ENCODE peak calls at places on chromosomes 4 and X, in nine cellular contexts. One of them, this sample, is unnamed.

GRCh38 chrX:48071064-48071985 is at the start of gene ZNF630:
- DNase-seq in hepatocyte: peak
- DNase-seq in fibroblast of lung: peak
- DNase-seq in omental fat pad: no peak
- DNase-seq in HL-60: no peak
- DNase-seq in H9: peak
- DNase-seq in GM20000: peak
- DNase-seq in H1: peak
- DNase-seq in astrocyte: peak
- DNase-seq in this sample: peak

GRCh38 chr4:54941994-54942552 is 183.3 kb downstream of the KDR start:
- DNase-seq in hepatocyte: no peak
- DNase-seq in fibroblast of lung: no peak
- DNase-seq in omental fat pad: no peak
- DNase-seq in HL-60: no peak
- DNase-seq in H9: no peak
- DNase-seq in GM20000: peak
- DNase-seq in H1: no peak
- DNase-seq in astrocyte: no peak
- DNase-seq in this sample: peak

GRCh38 chr4:7539186-7539585 is 104.5 kb upstream of the PSAPL1 start:
- DNase-seq in hepatocyte: no peak
- DNase-seq in fibroblast of lung: no peak
- DNase-seq in omental fat pad: no peak
- DNase-seq in HL-60: no peak
- DNase-seq in H9: no peak
- DNase-seq in GM20000: no peak
- DNase-seq in H1: no peak
- DNase-seq in astrocyte: no peak
- DNase-seq in this sample: no peak

GRCh38 chrX:46979340-46979739 is 67.1 kb downstream of the JADE3 start:
- DNase-seq in hepatocyte: no peak
- DNase-seq in fibroblast of lung: peak
- DNase-seq in omental fat pad: no peak
- DNase-seq in HL-60: no peak
- DNase-seq in H9: no peak
- DNase-seq in GM20000: no peak
- DNase-seq in H1: no peak
- DNase-seq in astrocyte: peak
- DNase-seq in this sample: no peak

GRCh38 chr4:125750827-125751466 is 436.2 kb downstream of the FAT4 start:
- DNase-seq in hepatocyte: peak
- DNase-seq in fibroblast of lung: peak
- DNase-seq in omental fat pad: no peak
- DNase-seq in HL-60: no peak
- DNase-seq in H9: peak
- DNase-seq in GM20000: no peak
- DNase-seq in H1: no peak
- DNase-seq in astrocyte: peak
- DNase-seq in this sample: peak

GRCh38 chr4:177356921-177357320 is 47.2 kb downstream of the NEIL3 start:
- DNase-seq in hepatocyte: no peak
- DNase-seq in fibroblast of lung: no peak
- DNase-seq in omental fat pad: no peak
- DNase-seq in HL-60: no peak
- DNase-seq in H9: no peak
- DNase-seq in GM20000: no peak
- DNase-seq in H1: no peak
- DNase-seq in astrocyte: no peak
- DNase-seq in this sample: no peak

GRCh38 chr4:8120518-8120917 is 38.1 kb downstream of the ABLIM2 start:
- DNase-seq in hepatocyte: no peak
- DNase-seq in fibroblast of lung: no peak
- DNase-seq in omental fat pad: no peak
- DNase-seq in HL-60: no peak
- DNase-seq in H9: no peak
- DNase-seq in GM20000: no peak
- DNase-seq in H1: no peak
- DNase-seq in astrocyte: no peak
- DNase-seq in this sample: no peak

GRCh38 chrX:48509245-48509590 is 426 bp downstream of the PORCN start:
- DNase-seq in hepatocyte: no peak
- DNase-seq in fibroblast of lung: no peak
- DNase-seq in omental fat pad: no peak
- DNase-seq in HL-60: no peak
- DNase-seq in H9: no peak
- DNase-seq in GM20000: peak
- DNase-seq in H1: no peak
- DNase-seq in astrocyte: no peak
- DNase-seq in this sample: no peak

GRCh38 chrX:11287505-11287904 is 5.7 kb upstream of the AMELX start:
- DNase-seq in hepatocyte: no peak
- DNase-seq in fibroblast of lung: peak
- DNase-seq in omental fat pad: no peak
- DNase-seq in HL-60: no peak
- DNase-seq in H9: no peak
- DNase-seq in GM20000: no peak
- DNase-seq in H1: no peak
- DNase-seq in astrocyte: no peak
- DNase-seq in this sample: no peak

DNA sequence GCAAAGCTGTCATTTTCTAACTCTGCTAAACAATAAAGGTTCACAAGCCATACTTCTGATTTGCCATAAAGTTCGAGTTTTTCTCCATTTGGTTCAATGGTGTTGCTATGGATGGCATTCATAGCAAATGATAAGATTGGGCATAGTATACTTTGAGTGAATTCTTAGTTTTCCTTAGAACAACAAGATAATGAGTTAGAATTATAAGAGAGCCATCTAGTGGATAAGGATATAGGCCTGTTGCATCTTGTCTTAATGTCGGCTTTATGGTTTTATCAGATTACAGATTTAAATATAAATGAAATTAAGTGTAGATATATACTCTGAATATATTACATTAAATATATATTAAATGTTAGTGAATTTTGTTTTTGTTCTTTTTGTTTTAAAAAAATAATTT is 644.6 kb downstream of the IL1RAPL1 start:
- DNase-seq in hepatocyte: no peak
- DNase-seq in fibroblast of lung: peak
- DNase-seq in omental fat pad: no peak
- DNase-seq in HL-60: no peak
- DNase-seq in H9: no peak
- DNase-seq in GM20000: no peak
- DNase-seq in H1: no peak
- DNase-seq in astrocyte: no peak
- DNase-seq in this sample: no peak
- TF ChIP-seq CTCF in hepatocyte: peak
- TF ChIP-seq CTCF in fibroblast of lung: peak
- TF ChIP-seq CTCF in omental fat pad: no peak
- TF ChIP-seq CTCF in HL-60: no peak
- TF ChIP-seq CTCF in H9: peak
- TF ChIP-seq CTCF in GM20000: no peak
- TF ChIP-seq CTCF in H1: no peak
- TF ChIP-seq CTCF in astrocyte: peak
- TF ChIP-seq CTCF in this sample: no peak

GRCh38 chrX:21839334-21840198 is at the start of gene MBTPS2:
- DNase-seq in hepatocyte: peak
- DNase-seq in fibroblast of lung: peak
- DNase-seq in omental fat pad: peak
- DNase-seq in HL-60: peak
- DNase-seq in H9: peak
- DNase-seq in GM20000: peak
- DNase-seq in H1: peak
- DNase-seq in astrocyte: peak
- DNase-seq in this sample: peak
- TF ChIP-seq CTCF in hepatocyte: peak
- TF ChIP-seq CTCF in fibroblast of lung: no peak
- TF ChIP-seq CTCF in omental fat pad: no peak
- TF ChIP-seq CTCF in HL-60: no peak
- TF ChIP-seq CTCF in H9: peak
- TF ChIP-seq CTCF in GM20000: peak
- TF ChIP-seq CTCF in H1: no peak
- TF ChIP-seq CTCF in astrocyte: peak
- TF ChIP-seq CTCF in this sample: no peak

GRCh38 chr4:74789518-74789917 is 4.8 kb downstream of the BTC start:
- DNase-seq in hepatocyte: no peak
- DNase-seq in fibroblast of lung: no peak
- DNase-seq in omental fat pad: no peak
- DNase-seq in HL-60: no peak
- DNase-seq in H9: no peak
- DNase-seq in GM20000: no peak
- DNase-seq in H1: no peak
- DNase-seq in astrocyte: no peak
- DNase-seq in this sample: no peak

GRCh38 chr4:74790652-74791051 is 3.7 kb downstream of the BTC start:
- DNase-seq in hepatocyte: no peak
- DNase-seq in fibroblast of lung: no peak
- DNase-seq in omental fat pad: no peak
- DNase-seq in HL-60: no peak
- DNase-seq in H9: no peak
- DNase-seq in GM20000: no peak
- DNase-seq in H1: no peak
- DNase-seq in astrocyte: no peak
- DNase-seq in this sample: no peak

GRCh38 chr4:74794341-74794801 is at the start of gene BTC:
- DNase-seq in hepatocyte: peak
- DNase-seq in fibroblast of lung: peak
- DNase-seq in omental fat pad: peak
- DNase-seq in HL-60: no peak
- DNase-seq in H9: peak
- DNase-seq in GM20000: no peak
- DNase-seq in H1: peak
- DNase-seq in astrocyte: no peak
- DNase-seq in this sample: peak

GRCh38 chr4:74796631-74797030 is 2.3 kb upstream of the BTC start:
- DNase-seq in hepatocyte: no peak
- DNase-seq in fibroblast of lung: no peak
- DNase-seq in omental fat pad: no peak
- DNase-seq in HL-60: no peak
- DNase-seq in H9: no peak
- DNase-seq in GM20000: no peak
- DNase-seq in H1: no peak
- DNase-seq in astrocyte: no peak
- DNase-seq in this sample: no peak

DNA sequence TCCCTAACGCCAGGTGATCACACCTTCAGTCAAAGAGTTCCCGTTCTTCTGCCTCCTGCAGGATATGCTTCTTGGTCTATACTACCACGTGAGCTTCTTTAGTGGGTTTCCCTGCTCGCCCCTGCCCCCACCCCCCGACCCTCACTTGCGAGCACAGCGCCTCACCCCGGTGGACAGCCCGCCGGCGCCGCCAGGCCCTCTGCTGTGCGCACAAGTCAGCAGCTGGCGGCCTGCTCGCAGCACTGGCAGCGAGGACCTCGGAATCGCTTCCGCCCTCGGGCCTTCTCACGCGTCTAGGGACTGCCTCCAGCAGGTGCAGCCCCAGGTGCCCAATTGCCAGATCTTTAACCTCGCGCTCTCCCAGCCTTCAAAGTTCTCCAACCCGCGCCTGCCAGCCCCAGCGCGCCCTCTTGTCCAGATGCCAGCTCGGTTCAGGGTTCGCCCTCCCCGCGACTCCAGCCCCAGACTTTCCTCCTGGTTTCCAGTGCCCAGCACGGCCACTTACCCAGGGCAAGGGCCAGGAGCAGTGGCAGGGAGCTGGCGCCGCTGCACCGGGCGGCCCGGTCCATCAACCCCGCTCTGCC is 474 bp downstream of the BTC start:
- DNase-seq in hepatocyte: peak
- DNase-seq in fibroblast of lung: peak
- DNase-seq in omental fat pad: no peak
- DNase-seq in HL-60: no peak
- DNase-seq in H9: peak
- DNase-seq in GM20000: no peak
- DNase-seq in H1: peak
- DNase-seq in astrocyte: no peak
- DNase-seq in this sample: peak
- TF ChIP-seq CTCF in hepatocyte: peak
- TF ChIP-seq CTCF in fibroblast of lung: peak
- TF ChIP-seq CTCF in omental fat pad: no peak
- TF ChIP-seq CTCF in HL-60: peak
- TF ChIP-seq CTCF in H9: peak
- TF ChIP-seq CTCF in GM20000: no peak
- TF ChIP-seq CTCF in H1: peak
- TF ChIP-seq CTCF in astrocyte: peak
- TF ChIP-seq CTCF in this sample: no peak

DNA sequence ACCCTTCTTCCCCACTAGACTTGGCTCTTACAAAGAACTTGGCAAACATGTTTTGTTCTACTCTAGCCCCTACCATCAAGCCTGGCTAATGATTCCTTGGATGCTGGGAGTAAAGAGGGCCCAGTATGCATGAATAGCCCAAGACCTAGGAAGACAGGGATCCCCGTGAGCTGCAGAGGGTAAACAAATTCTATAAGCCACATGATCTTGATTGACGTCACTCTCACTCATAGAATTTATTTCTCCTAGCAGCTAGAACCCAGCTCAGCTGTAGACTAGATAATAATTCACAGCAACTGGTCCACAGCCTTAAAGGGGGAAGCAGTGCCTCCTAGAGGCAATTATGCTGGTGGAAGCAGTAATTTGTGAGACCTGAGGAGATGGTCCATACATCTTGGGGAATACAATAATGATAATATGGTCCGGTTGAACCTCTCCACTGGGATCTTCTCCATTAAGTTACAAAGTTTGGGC is 16.1 kb upstream of the USO1 start:
- DNase-seq in hepatocyte: peak
- DNase-seq in fibroblast of lung: no peak
- DNase-seq in omental fat pad: no peak
- DNase-seq in HL-60: no peak
- DNase-seq in H9: no peak
- DNase-seq in GM20000: no peak
- DNase-seq in H1: peak
- DNase-seq in astrocyte: no peak
- DNase-seq in this sample: peak
- TF ChIP-seq CTCF in hepatocyte: peak
- TF ChIP-seq CTCF in fibroblast of lung: peak
- TF ChIP-seq CTCF in omental fat pad: no peak
- TF ChIP-seq CTCF in HL-60: peak
- TF ChIP-seq CTCF in H9: peak
- TF ChIP-seq CTCF in GM20000: no peak
- TF ChIP-seq CTCF in H1: no peak
- TF ChIP-seq CTCF in astrocyte: no peak
- TF ChIP-seq CTCF in this sample: no peak

DNA sequence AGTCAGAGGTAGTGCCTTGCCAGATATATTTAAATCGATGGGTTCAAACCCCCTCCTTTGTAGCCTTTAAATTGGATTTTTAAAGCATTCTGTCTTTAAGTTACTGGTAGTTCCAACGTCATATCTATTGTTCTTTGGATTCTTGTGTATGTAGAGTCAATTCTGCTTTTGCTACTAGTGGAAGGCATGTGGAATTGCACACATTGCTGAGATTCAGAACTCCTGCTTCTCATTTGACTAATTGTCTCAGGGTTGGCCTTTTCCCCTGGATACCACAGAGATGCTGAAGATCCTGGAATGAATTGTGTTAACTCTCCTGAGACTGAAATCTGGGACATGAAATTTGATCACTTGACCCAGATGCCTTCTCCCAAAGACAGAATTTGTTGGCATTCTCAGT is 328.3 kb upstream of the RPS6KA3 start:
- DNase-seq in hepatocyte: no peak
- DNase-seq in fibroblast of lung: peak
- DNase-seq in omental fat pad: no peak
- DNase-seq in HL-60: no peak
- DNase-seq in H9: no peak
- DNase-seq in GM20000: no peak
- DNase-seq in H1: no peak
- DNase-seq in astrocyte: peak
- DNase-seq in this sample: no peak
- TF ChIP-seq CTCF in hepatocyte: peak
- TF ChIP-seq CTCF in fibroblast of lung: peak
- TF ChIP-seq CTCF in omental fat pad: no peak
- TF ChIP-seq CTCF in HL-60: no peak
- TF ChIP-seq CTCF in H9: peak
- TF ChIP-seq CTCF in GM20000: no peak
- TF ChIP-seq CTCF in H1: no peak
- TF ChIP-seq CTCF in astrocyte: peak
- TF ChIP-seq CTCF in this sample: peak